ENCODE peak calls at places on chromosome 17, in nine cellular contexts. Q is spleen; U is lower leg skin; J is aorta; O is NCI-H1092; C is adipocyte; K is activated CD8-positive, alpha-beta memory T cell treated with anti-CD3 and anti-CD28 coated beads for 1 hour; V is stimulated activated CD8-positive, alpha-beta memory T cell treated with anti-CD3 and anti-CD28 coated beads, Interleukin-7, amount 100 ng/mL, for 1 hour; H is esophagus muscularis mucosa. F is an unnamed sample.

GRCh38 chr17:47649972-47650524 is 329 bp downstream of the KPNB1 start:
- DNase-seq in K (no peak), V (peak; percentile 14), H (peak; percentile 92), C (no peak), U (no peak), Q (peak; percentile 91), O (no peak), J (no peak), F (no peak)

GRCh38 chr17:50137050-50137449 is 7.1 kb upstream of the SAMD14 start:
- DNase-seq in C (no peak), O (no peak), Q (no peak), K (no peak), H (no peak), J (no peak), U (no peak), V (no peak), F (no peak)

GRCh38 chr17:68906638-68907037 is 48.6 kb downstream of the ABCA8 start:
- DNase-seq in U (no peak), K (no peak), Q (no peak), J (no peak), H (no peak), C (peak; percentile 16), V (no peak), O (no peak), F (no peak)

GRCh38 chr17:38454528-38454927 is 26.3 kb downstream of the ARHGAP23 start:
- DNase-seq in V (no peak), H (no peak), C (peak; percentile 91), U (peak; percentile 68), Q (no peak), K (no peak), J (peak; percentile 93), O (no peak), F (no peak)

GRCh38 chr17:40203131-40203530 is 16.0 kb upstream of the WIPF2 start:
- DNase-seq in K (no peak), H (no peak), J (no peak), O (no peak), C (no peak), V (no peak), Q (no peak), U (no peak), F (no peak)

GRCh38 chr17:28367641-28368305 is 2.3 kb downstream of the VTN start:
- DNase-seq in V (no peak), K (no peak), H (no peak), J (no peak), O (no peak), C (no peak), Q (no peak), U (no peak), F (no peak)

GRCh38 chr17:41540921-41541625 is 13.0 kb upstream of the KRT19 start:
- DNase-seq in H (no peak), C (no peak), U (no peak), K (no peak), V (no peak), Q (peak; percentile 35), J (no peak), O (no peak), F (no peak)

GRCh38 chr17:73667184-73667959 is 23.1 kb upstream of the SDK2 start:
- DNase-seq in C (no peak), U (peak; percentile 40), K (no peak), O (no peak), H (peak; percentile 90), J (no peak), Q (no peak), V (no peak), F (no peak)

GRCh38 chr17:63680700-63681099 is 19.2 kb downstream of the LIMD2 start:
- DNase-seq in C (no peak), O (no peak), Q (no peak), J (no peak), V (no peak), U (no peak), H (no peak), K (no peak), F (no peak)

GRCh38 chr17:19727466-19728113 is 11.2 kb upstream of the SLC47A2 start:
- DNase-seq in C (peak; percentile 89), V (no peak), U (peak; percentile 94), Q (no peak), H (no peak), O (no peak), K (no peak), J (no peak), F (no peak)

GRCh38 chr17:38844261-38844757 is 9.2 kb downstream of the RPL23 start:
- DNase-seq in H (no peak), J (no peak), V (no peak), O (no peak), U (no peak), C (no peak), Q (no peak), K (no peak), F (no peak)

GRCh38 chr17:47948706-47949196 is 7.4 kb downstream of the PNPO start:
- DNase-seq in J (no peak), C (no peak), V (no peak), K (no peak), Q (no peak), U (no peak), O (no peak), H (no peak), F (no peak)

GRCh38 chr17:954431-955164 is 25.0 kb downstream of the NXN start:
- DNase-seq in C (peak; percentile 60), Q (no peak), U (no peak), V (no peak), O (no peak), K (no peak), H (no peak), J (no peak), F (no peak)

GRCh38 chr17:65554568-65555223 is 6.8 kb downstream of the AXIN2 start:
- DNase-seq in O (peak; percentile 53), H (no peak), C (no peak), Q (no peak), V (no peak), J (no peak), K (no peak), U (no peak), F (no peak)

GRCh38 chr17:73401911-73402310 is 90.1 kb upstream of the CDC42EP4 start:
- DNase-seq in H (no peak), Q (peak; percentile 72), V (no peak), K (no peak), J (peak; percentile 57), C (no peak), U (no peak), O (no peak), F (no peak)

GRCh38 chr17:78925662-78926555 is 722 bp upstream of the TIMP2 start:
- DNase-seq in C (peak; percentile 72), Q (peak; percentile 90), H (peak; percentile 98), K (no peak), O (no peak), V (no peak), J (peak; percentile 94), U (peak; percentile 89), F (no peak)

F was measured in effector CD8-positive, alpha-beta T cell.